ENCODE peak calls at places on chromosome 10, in nine cellular contexts. V is SK-N-SH, G is stomach, E is sigmoid colon, B is esophagus muscularis mucosa, I is K562, X is H1, J is GM12878, Q is suprapubic skin. S is an unnamed sample.

GRCh38 chr10:44323838-44324237 is 61.1 kb downstream of the CXCL12 start:
- DNase-seq in V (no peak), G (no peak), E (no peak), B (peak; percentile 50), I (no peak), X (peak; percentile 7), J (no peak), Q (no peak), S (no peak)

GRCh38 chr10:110471566-110472139 is 26.1 kb upstream of the DUSP5 start:
- DNase-seq in V (no peak), G (no peak), E (no peak), B (no peak), I (no peak), X (no peak), J (no peak), Q (no peak), S (no peak)

GRCh38 chr10:113854757-113855626 is 531 bp downstream of the NHLRC2 start:
- DNase-seq in V (peak; percentile 83), G (peak; percentile 47), E (peak; percentile 79), B (no peak), I (peak; percentile 65), X (peak; percentile 79), J (no peak), Q (peak; percentile 86), S (peak; percentile 52)

GRCh38 chr10:109820620-109821405 is 102.5 kb downstream of the XPNPEP1 start:
- DNase-seq in V (no peak), G (no peak), E (no peak), B (peak; percentile 66), I (no peak), X (no peak), J (no peak), Q (no peak), S (no peak)

GRCh38 chr10:120262857-120263547 is 194.0 kb upstream of the PLPP4 start:
- DNase-seq in V (no peak), G (no peak), E (no peak), B (no peak), I (no peak), X (no peak), J (peak; percentile 16), Q (no peak), S (no peak)

GRCh38 chr10:58791137-58791536 is 278.5 kb downstream of the BICC1 start:
- DNase-seq in V (no peak), G (no peak), E (no peak), B (no peak), I (no peak), X (no peak), J (no peak), Q (no peak), S (no peak)

GRCh38 chr10:12981570-12981969 is 19.9 kb downstream of the CCDC3 start:
- DNase-seq in V (no peak), G (no peak), E (no peak), B (no peak), I (no peak), X (no peak), J (no peak), Q (peak; percentile 6), S (no peak)

GRCh38 chr10:110010076-110011069 is 2.6 kb downstream of the ADD3 start:
- DNase-seq in V (no peak), G (no peak), E (no peak), B (no peak), I (no peak), X (no peak), J (peak; percentile 55), Q (no peak), S (no peak)

GRCh38 chr10:16867556-16867955 is 50.3 kb upstream of the RSU1 start:
- DNase-seq in V (no peak), G (no peak), E (no peak), B (no peak), I (no peak), X (no peak), J (no peak), Q (no peak), S (no peak)

GRCh38 chr10:21712975-21713374 is 178.9 kb downstream of the MLLT10 start:
- DNase-seq in V (no peak), G (no peak), E (no peak), B (no peak), I (no peak), X (no peak), J (no peak), Q (no peak), S (no peak)

GRCh38 chr10:112873541-112873940 is 76.5 kb upstream of the TCF7L2 start:
- DNase-seq in V (no peak), G (no peak), E (no peak), B (no peak), I (no peak), X (no peak), J (no peak), Q (no peak), S (no peak)

GRCh38 chr10:122280977-122281376 is 9.9 kb downstream of the BTBD16 start:
- DNase-seq in V (no peak), G (peak; percentile 11), E (peak; percentile 8), B (no peak), I (no peak), X (no peak), J (no peak), Q (no peak), S (no peak)

GRCh38 chr10:32957341-32958084 is 517 bp downstream of the ITGB1 start:
- DNase-seq in V (peak; percentile 82), G (peak; percentile 48), E (peak; percentile 77), B (no peak), I (peak; percentile 50), X (peak; percentile 73), J (no peak), Q (peak; percentile 88), S (peak; percentile 50)

GRCh38 chr10:133356953-133357292 is 896 bp downstream of the FUOM start:
- DNase-seq in V (no peak), G (no peak), E (no peak), B (no peak), I (no peak), X (no peak), J (no peak), Q (no peak), S (no peak)

GRCh38 chr10:133356549-133356948 is 1.3 kb downstream of the FUOM start:
- DNase-seq in V (no peak), G (no peak), E (no peak), B (no peak), I (no peak), X (no peak), J (no peak), Q (no peak), S (no peak)

GRCh38 chr10:133358162-133358919 is 522 bp upstream of the FUOM start:
- DNase-seq in V (peak; percentile 38), G (no peak), E (peak; percentile 81), B (no peak), I (no peak), X (peak; percentile 55), J (no peak), Q (no peak), S (no peak)

GRCh38 chr10:133358920-133359300 is 1.1 kb upstream of the FUOM start:
- DNase-seq in V (no peak), G (no peak), E (no peak), B (no peak), I (no peak), X (no peak), J (no peak), Q (no peak), S (no peak)

GRCh38 chr10:133357293-133358151 is at the start of gene FUOM:
- DNase-seq in V (peak; percentile 99), G (no peak), E (no peak), B (no peak), I (peak; percentile 95), X (peak; percentile 95), J (no peak), Q (no peak), S (peak; percentile 58)
- TF ChIP-seq POLR2AphosphoS5 in V (no peak), G (no peak), E (no peak), B (peak; percentile 44), I (peak; percentile 33), X (no peak), J (peak; percentile 49), Q (no peak), S (no peak)

GRCh38 chr10:69845574-69846251 is 44.0 kb downstream of the COL13A1 start:
- DNase-seq in V (peak; percentile 76), G (no peak), E (peak; percentile 82), B (no peak), I (no peak), X (no peak), J (no peak), Q (no peak), S (peak; percentile 68)
- TF ChIP-seq EP300 in V (no peak), G (no peak), E (peak; percentile 42), B (peak; percentile 33), I (no peak), X (no peak), J (no peak), Q (no peak), S (peak; percentile 76)

GRCh38 chr10:70820976-70821750 is 5.4 kb downstream of the SGPL1 start:
- DNase-seq in V (no peak), G (no peak), E (no peak), B (no peak), I (no peak), X (no peak), J (no peak), Q (no peak), S (no peak)

GRCh38 chr10:70827358-70827757 is 11.6 kb downstream of the SGPL1 start:
- DNase-seq in V (no peak), G (no peak), E (no peak), B (no peak), I (no peak), X (no peak), J (no peak), Q (no peak), S (no peak)

DNA sequence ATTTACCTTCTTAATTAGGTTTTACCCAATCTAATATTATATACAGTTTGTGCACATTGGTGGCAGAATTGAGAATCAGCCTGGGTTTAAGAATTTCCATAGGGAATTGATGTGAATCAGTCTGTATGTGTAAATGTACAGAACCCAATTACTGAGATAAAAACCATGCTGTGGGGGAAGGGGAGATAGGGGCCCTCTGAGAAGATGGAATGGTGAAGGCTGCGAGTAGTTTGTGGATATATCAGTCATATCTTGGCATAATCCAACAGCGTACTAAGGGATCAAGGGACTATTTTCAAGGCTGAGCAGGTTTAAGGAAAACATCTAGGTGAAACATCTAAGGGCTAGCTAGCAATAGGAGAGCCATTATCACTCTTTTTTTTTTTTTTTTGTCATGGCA is 6.7 kb downstream of the SGPL1 start:
- DNase-seq in V (peak; percentile 40), G (no peak), E (no peak), B (no peak), I (no peak), X (no peak), J (no peak), Q (no peak), S (no peak)
- TF ChIP-seq POLR2AphosphoS5 in V (no peak), G (no peak), E (no peak), B (no peak), I (no peak), X (no peak), J (no peak), Q (no peak), S (no peak)

DNA sequence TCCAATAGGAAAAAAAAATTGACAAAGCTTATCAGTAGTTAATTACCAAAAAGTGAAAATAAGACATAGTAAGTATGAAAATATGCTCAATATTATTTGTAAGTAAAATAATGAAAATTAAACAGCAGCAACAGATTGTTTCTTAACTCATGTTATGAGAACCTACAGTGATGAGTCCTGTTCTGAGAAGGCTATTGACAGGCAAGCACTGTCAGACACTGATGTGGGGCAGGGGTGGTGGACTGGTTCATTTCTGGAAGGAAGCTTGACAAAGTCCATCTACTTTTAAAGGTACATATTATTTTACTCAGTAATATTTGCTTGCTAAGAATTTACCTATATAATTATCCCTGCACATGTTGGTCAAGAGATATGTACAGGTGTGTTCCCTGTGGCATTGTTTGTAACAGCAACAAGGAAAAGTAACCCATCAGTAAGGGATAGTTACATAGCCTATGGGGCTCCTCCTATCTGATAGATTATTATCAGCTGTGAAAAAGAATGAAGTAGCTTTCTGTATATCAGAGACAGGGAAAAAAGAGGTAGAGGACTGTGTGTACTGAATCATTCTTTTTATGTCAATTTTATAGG is 161.6 kb downstream of the RTKN2 start:
- DNase-seq in V (no peak), G (no peak), E (no peak), B (no peak), I (no peak), X (no peak), J (no peak), Q (no peak), S (no peak)
- TF ChIP-seq EP300 in V (no peak), G (no peak), E (no peak), B (no peak), I (no peak), X (no peak), J (no peak), Q (no peak), S (no peak)

S was measured in transverse colon.